ENCODE peak calls at places on chromosomes 3 and 15, in four cellular contexts. One of them, this sample, is unnamed.

GRCh38 chr3:42936157-42936981 is 30.4 kb downstream of the ZNF662 start:
- DNase-seq in NCI-H1105 treated with DMSO at 0.1 percent for 48 hours: no peak
- DNase-seq in SK-N-SH: no peak
- DNase-seq in HL-60: no peak
- DNase-seq in this sample: no peak

GRCh38 chr3:14523792-14524191 is 16.4 kb downstream of the GRIP2 start:
- DNase-seq in NCI-H1105 treated with DMSO at 0.1 percent for 48 hours: no peak
- DNase-seq in SK-N-SH: no peak
- DNase-seq in HL-60: no peak
- DNase-seq in this sample: no peak

GRCh38 chr3:15875016-15875689 is 77.4 kb upstream of the ANKRD28 start:
- DNase-seq in NCI-H1105 treated with DMSO at 0.1 percent for 48 hours: no peak
- DNase-seq in SK-N-SH: no peak
- DNase-seq in HL-60: no peak
- DNase-seq in this sample: no peak

GRCh38 chr15:50163719-50164410 is 18.1 kb upstream of the SLC27A2 start:
- DNase-seq in NCI-H1105 treated with DMSO at 0.1 percent for 48 hours: no peak
- DNase-seq in SK-N-SH: no peak
- DNase-seq in HL-60: no peak
- DNase-seq in this sample: no peak

GRCh38 chr15:39583586-39584265 is 2.8 kb downstream of the THBS1 start:
- DNase-seq in NCI-H1105 treated with DMSO at 0.1 percent for 48 hours: no peak
- DNase-seq in SK-N-SH: peak
- DNase-seq in HL-60: no peak
- DNase-seq in this sample: no peak

GRCh38 chr3:72487078-72487765 is 361.0 kb downstream of the SHQ1 start:
- DNase-seq in NCI-H1105 treated with DMSO at 0.1 percent for 48 hours: no peak
- DNase-seq in SK-N-SH: no peak
- DNase-seq in HL-60: no peak
- DNase-seq in this sample: peak

GRCh38 chr3:164332856-164333802 is 745.2 kb downstream of the SI start:
- DNase-seq in NCI-H1105 treated with DMSO at 0.1 percent for 48 hours: no peak
- DNase-seq in SK-N-SH: no peak
- DNase-seq in HL-60: no peak
- DNase-seq in this sample: no peak

GRCh38 chr15:61749169-61749568 is 311.1 kb downstream of the VPS13C start:
- DNase-seq in NCI-H1105 treated with DMSO at 0.1 percent for 48 hours: no peak
- DNase-seq in SK-N-SH: no peak
- DNase-seq in HL-60: no peak
- DNase-seq in this sample: no peak

This sample was measured in CMK.